ENCODE peak calls at places on chromosomes 1 and 21, in four cellular contexts. F, K, A and P are unnamed samples.

GRCh38 chr1:150981177-150981804 is 801 bp upstream of the ANXA9 start:
- DNase-seq in A (peak; percentile 57), F (no peak), K (no peak), P (no peak)

GRCh38 chr1:78176448-78176847 is 130.7 kb downstream of the GIPC2 start:
- DNase-seq in K (no peak), F (no peak), A (peak; percentile 79), P (peak; percentile 87)

GRCh38 chr1:197402189-197402588 is 134.1 kb downstream of the CRB1 start:
- DNase-seq in A (no peak), F (no peak), K (no peak), P (no peak)

GRCh38 chr1:31717341-31717740 is 13.5 kb upstream of the COL16A1 start:
- DNase-seq in K (no peak), A (no peak), F (no peak), P (peak; percentile 39)

GRCh38 chr1:200558866-200559459 is 61.6 kb downstream of the KIF14 start:
- DNase-seq in F (peak; percentile 38), A (no peak), K (no peak), P (peak; percentile 40)

GRCh38 chr1:115544131-115544530 is 97.6 kb upstream of the VANGL1 start:
- DNase-seq in F (no peak), A (no peak), K (no peak), P (peak; percentile 58)

GRCh38 chr1:66434096-66434495 is 99.9 kb upstream of the SGIP1 start:
- DNase-seq in K (no peak), A (no peak), F (no peak), P (peak; percentile 56)

GRCh38 chr1:210302501-210302900 is 26.2 kb upstream of the HHAT start:
- DNase-seq in F (no peak), K (no peak), A (no peak), P (no peak)

GRCh38 chr1:59759156-59759925 is 55.4 kb upstream of the HOOK1 start:
- DNase-seq in A (peak; percentile 83), K (peak; percentile 68), F (peak; percentile 70), P (peak; percentile 53)

GRCh38 chr1:22741118-22741517 is 30.5 kb downstream of the EPHB2 start:
- DNase-seq in A (no peak), K (no peak), F (no peak), P (no peak)

GRCh38 chr1:228460830-228461229 is 26.4 kb upstream of the RNF187 start:
- DNase-seq in A (no peak), K (no peak), F (no peak), P (no peak)

GRCh38 chr1:30145723-30146263 is 577.6 kb downstream of the MATN1 start:
- DNase-seq in F (no peak), K (no peak), A (no peak), P (no peak)

GRCh38 chr21:45313682-45314081 is 26.0 kb upstream of the POFUT2 start:
- DNase-seq in K (no peak), F (no peak), A (no peak), P (no peak)

GRCh38 chr1:54537611-54538010 is 10.4 kb upstream of the ACOT11 start:
- DNase-seq in A (no peak), K (no peak), F (no peak), P (no peak)

GRCh38 chr1:41238311-41239094 is 3.6 kb downstream of the SCMH1 start:
- DNase-seq in K (no peak), F (peak; percentile 56), A (no peak), P (peak; percentile 69)

GRCh38 chr1:210598135-210598652 is 269.5 kb downstream of the HHAT start:
- DNase-seq in A (no peak), K (no peak), F (no peak), P (peak; percentile 98)

GRCh38 chr1:3575953-3576352 is 35.4 kb downstream of the MEGF6 start:
- DNase-seq in K (no peak), F (no peak), A (no peak), P (no peak)

GRCh38 chr21:33198346-33199135 is 31.2 kb upstream of the IFNAR2 start:
- DNase-seq in F (no peak), K (no peak), A (no peak), P (peak; percentile 56)

GRCh38 chr1:25689686-25690381 is 73.2 kb downstream of the MAN1C1 start:
- DNase-seq in A (no peak), K (no peak), F (no peak), P (no peak)

GRCh38 chr1:61273167-61273705 is 190.9 kb downstream of the NFIA start:
- DNase-seq in K (no peak), A (no peak), F (no peak), P (no peak)

GRCh38 chr1:80722611-80723010 is 1078.1 kb upstream of the ADGRL2 start:
- DNase-seq in F (no peak), A (no peak), K (no peak), P (no peak)

GRCh38 chr1:69175078-69175477 is 392.6 kb upstream of the LRRC7 start:
- DNase-seq in K (no peak), A (no peak), F (no peak), P (no peak)

GRCh38 chr1:149885364-149886111 is 13.8 kb upstream of the BOLA1 start:
- DNase-seq in F (peak; percentile 78), K (peak; percentile 69), A (peak; percentile 86), P (peak; percentile 74)

GRCh38 chr1:200317236-200317635 is 92.6 kb downstream of the ZNF281 start:
- DNase-seq in A (no peak), K (no peak), F (no peak), P (peak; percentile 78)

GRCh38 chr1:175833502-175833901 is 90.1 kb upstream of the TNR start:
- DNase-seq in K (no peak), F (no peak), A (no peak), P (no peak)

GRCh38 chr1:101506541-101507164 is 269.8 kb downstream of the S1PR1 start:
- DNase-seq in A (peak; percentile 50), F (peak; percentile 8), K (peak; percentile 41), P (no peak)

GRCh38 chr1:234720709-234721436 is 110.9 kb upstream of the IRF2BP2 start:
- DNase-seq in F (no peak), A (no peak), K (no peak), P (peak; percentile 60)

GRCh38 chr1:247145279-247145678 is 26.5 kb downstream of the ZNF124 start:
- DNase-seq in K (no peak), A (no peak), F (no peak), P (no peak)
- H3K9me3 ChIP-seq in K (peaks cover 92% of the 10 kb centered on the region), A (peaks cover 3% of the 10 kb centered on the region), F (peaks cover 70% of the 10 kb centered on the region), P (peaks cover 21% of the 10 kb centered on the region)

GRCh38 chr1:5297199-5297877 is 642.9 kb downstream of the AJAP1 start:
- DNase-seq in F (no peak), K (no peak), A (no peak), P (no peak)
- H3K9me3 ChIP-seq in F (no peaks in the 10 kb centered on the region), K (no peaks in the 10 kb centered on the region), A (no peaks in the 10 kb centered on the region), P (peaks cover 2% of the 10 kb centered on the region)

GRCh38 chr1:247102381-247102780 is 1.8 kb downstream of the ZNF669 start:
- DNase-seq in K (no peak), F (no peak), A (no peak), P (peak; percentile 53)

GRCh38 chr1:247096958-247097357 is 7.2 kb downstream of the ZNF669 start:
- DNase-seq in F (no peak), A (no peak), K (no peak), P (no peak)

GRCh38 chr1:247100676-247101279 is 3.4 kb downstream of the ZNF669 start:
- DNase-seq in K (no peak), F (no peak), A (no peak), P (no peak)

GRCh38 chr1:247096112-247096511 is 8.0 kb downstream of the ZNF669 start:
- DNase-seq in A (no peak), F (no peak), K (no peak), P (no peak)

DNA sequence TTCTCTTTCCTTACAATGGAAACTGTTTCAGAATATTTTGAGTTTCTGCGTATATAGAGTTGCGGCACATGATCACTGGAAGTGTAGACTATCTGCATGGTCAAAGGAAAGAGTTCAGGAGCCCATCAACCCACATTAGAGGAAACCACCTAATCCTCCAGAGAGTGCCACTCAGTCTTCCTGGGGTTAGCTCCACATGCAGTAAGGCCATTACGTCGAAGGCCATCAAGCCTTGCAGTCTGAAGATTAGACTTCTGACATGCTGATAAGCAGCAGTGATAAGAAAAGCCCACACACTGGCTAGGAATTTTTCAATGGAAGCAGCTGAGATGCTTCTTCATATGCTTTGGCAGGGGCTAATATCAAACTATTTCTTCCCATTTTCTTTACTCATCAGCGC is 7.6 kb downstream of the ZNF669 start:
- DNase-seq in A (no peak), F (no peak), K (no peak), P (no peak)
- H3K9me3 ChIP-seq in A (no peaks in the 10 kb centered on the region), F (peaks cover 28% of the 10 kb centered on the region), K (peaks cover 59% of the 10 kb centered on the region), P (peaks cover 33% of the 10 kb centered on the region)

GRCh38 chr1:246989901-246990300 is 18.0 kb downstream of the ZNF695 start:
- DNase-seq in F (no peak), K (no peak), A (no peak), P (no peak)

GRCh38 chr1:246988316-246988715 is 19.5 kb downstream of the ZNF695 start:
- DNase-seq in K (no peak), F (no peak), A (no peak), P (no peak)

DNA sequence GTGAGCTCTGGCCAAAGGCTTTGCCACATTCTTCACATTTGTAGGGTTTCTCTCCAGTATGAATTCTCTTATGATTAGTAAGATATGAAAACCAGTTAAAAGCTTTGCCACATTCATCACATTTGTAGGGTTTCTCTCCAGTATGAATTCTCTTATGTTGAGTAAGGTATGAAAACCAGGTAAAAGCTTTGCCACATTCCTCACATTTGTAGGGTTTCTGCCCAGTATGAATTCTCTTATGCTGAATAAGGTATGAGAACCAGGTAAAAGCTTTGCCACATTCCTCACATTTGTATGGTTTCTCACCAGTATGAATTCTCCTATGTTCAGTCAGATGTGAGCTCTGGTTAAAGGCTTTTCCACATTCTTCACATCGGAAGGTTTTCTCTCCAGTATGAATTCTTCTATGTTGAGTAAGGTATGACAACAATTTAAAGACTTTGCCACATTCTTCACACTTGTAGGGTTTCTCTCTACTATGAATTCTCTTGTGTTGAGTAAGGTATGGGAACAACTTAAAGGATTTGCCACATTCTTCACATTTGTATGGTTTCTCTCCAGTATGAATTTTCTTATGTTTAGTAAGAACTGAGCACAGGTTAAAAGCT is 20.7 kb downstream of the ZNF695 start:
- DNase-seq in K (no peak), F (no peak), A (no peak), P (no peak)
- H3K9me3 ChIP-seq in K (peaks cover 95% of the 10 kb centered on the region), F (peaks cover 77% of the 10 kb centered on the region), A (peaks cover 9% of the 10 kb centered on the region), P (peaks cover 35% of the 10 kb centered on the region)

GRCh38 chr1:152225678-152226077 is 1.7 kb upstream of the HRNR start:
- DNase-seq in A (no peak), K (no peak), F (no peak), P (no peak)
- H3K9me3 ChIP-seq in A (no peaks in the 10 kb centered on the region), K (no peaks in the 10 kb centered on the region), F (no peaks in the 10 kb centered on the region), P (no peaks in the 10 kb centered on the region)